ENCODE peak calls at places on chromosomes 4 and X, in five cellular contexts. W, F, P, D and I are unnamed samples. For H3K9me3, the result is how much of the 10 kb centered on the place peaks cover.

GRCh38 chrX:65595460-65595876 is 60.9 kb upstream of the LAS1L start:
- DNase-seq in D (peak), W (peak), F (peak), P (peak), I (peak)

GRCh38 chr4:97656034-97656720 is 487.1 kb downstream of the STPG2 start:
- DNase-seq in W (no peak), F (no peak), P (no peak), D (no peak), I (no peak)

GRCh38 chr4:141921293-141921692 is 284.9 kb downstream of the IL15 start:
- DNase-seq in F (no peak), W (no peak), P (no peak), D (no peak), I (no peak)

GRCh38 chr4:13240066-13240465 is 244.1 kb downstream of the RAB28 start:
- DNase-seq in W (no peak), F (no peak), P (no peak), D (no peak), I (no peak)

GRCh38 chr4:169079942-169080827 is 70.1 kb upstream of the CBR4 start:
- DNase-seq in F (peak), D (peak), W (peak), P (peak), I (peak)

GRCh38 chr4:41414380-41414779 is 123.6 kb upstream of the LIMCH1 start:
- DNase-seq in W (no peak), F (no peak), P (no peak), D (no peak), I (no peak)

GRCh38 chr4:2624782-2625548 is 88.5 kb downstream of the FAM193A start:
- DNase-seq in P (no peak), W (no peak), D (no peak), F (no peak), I (no peak)

GRCh38 chrX:27964432-27964831 is 16.8 kb downstream of the DCAF8L1 start:
- DNase-seq in D (no peak), P (no peak), W (no peak), F (no peak), I (no peak)

GRCh38 chrX:77743720-77744119 is 42.3 kb downstream of the ATRX start:
- DNase-seq in W (no peak), D (no peak), P (no peak), F (peak), I (no peak)

GRCh38 chr4:26069218-26069617 is 155.2 kb downstream of the SMIM20 start:
- DNase-seq in P (no peak), D (no peak), W (no peak), F (peak), I (no peak)

GRCh38 chrX:39689374-39690104 is 408.2 kb downstream of the BCOR start:
- DNase-seq in F (no peak), W (no peak), D (no peak), P (no peak), I (no peak)

GRCh38 chrX:84046403-84046984 is 141.5 kb downstream of the RPS6KA6 start:
- DNase-seq in F (peak), P (peak), W (peak), D (peak), I (no peak)

GRCh38 chr4:23105759-23106370 is 413.1 kb downstream of the GBA3 start:
- DNase-seq in W (no peak), D (no peak), F (no peak), P (no peak), I (no peak)

GRCh38 chr4:14111730-14112171 is 484.2 kb upstream of the BOD1L1 start:
- DNase-seq in W (no peak), P (no peak), F (peak), D (no peak), I (no peak)

GRCh38 chr4:101258782-101259353 is 88.5 kb downstream of the PPP3CA start:
- DNase-seq in D (no peak), P (no peak), F (no peak), W (peak), I (no peak)

GRCh38 chr4:121272526-121272925 is 108.3 kb downstream of the QRFPR start:
- DNase-seq in D (no peak), F (peak), P (no peak), W (no peak), I (no peak)

GRCh38 chrX:31302573-31303075 is 230.8 kb upstream of the FTHL17 start:
- DNase-seq in W (no peak), D (no peak), P (no peak), F (no peak), I (no peak)

GRCh38 chrX:69503835-69504625 is at the start of gene NALF2:
- DNase-seq in D (peak), P (peak), W (peak), F (peak), I (no peak)

GRCh38 chr4:153394945-153395344 is 50.5 kb downstream of the MND1 start:
- DNase-seq in P (no peak), D (no peak), F (peak), W (no peak), I (no peak)

GRCh38 chrX:145552643-145553042 is 265.0 kb upstream of the SLITRK2 start:
- DNase-seq in D (no peak), F (no peak), P (no peak), W (no peak), I (no peak)
- H3K9me3 ChIP-seq in D (under half), F (under half), P (under half), W (under half), I (under half)

GRCh38 chr4:140809671-140810070 is 53.5 kb upstream of the TBC1D9 start:
- DNase-seq in F (no peak), D (no peak), P (no peak), W (no peak), I (no peak)

GRCh38 chr4:140805293-140805692 is 49.1 kb upstream of the TBC1D9 start:
- DNase-seq in P (no peak), D (no peak), F (no peak), W (no peak), I (no peak)

GRCh38 chr4:140811429-140811828 is 55.2 kb upstream of the TBC1D9 start:
- DNase-seq in D (no peak), P (no peak), W (no peak), F (no peak), I (no peak)

GRCh38 chr4:140806175-140806574 is 50.0 kb upstream of the TBC1D9 start:
- DNase-seq in F (no peak), P (no peak), W (no peak), D (no peak), I (no peak)

DNA sequence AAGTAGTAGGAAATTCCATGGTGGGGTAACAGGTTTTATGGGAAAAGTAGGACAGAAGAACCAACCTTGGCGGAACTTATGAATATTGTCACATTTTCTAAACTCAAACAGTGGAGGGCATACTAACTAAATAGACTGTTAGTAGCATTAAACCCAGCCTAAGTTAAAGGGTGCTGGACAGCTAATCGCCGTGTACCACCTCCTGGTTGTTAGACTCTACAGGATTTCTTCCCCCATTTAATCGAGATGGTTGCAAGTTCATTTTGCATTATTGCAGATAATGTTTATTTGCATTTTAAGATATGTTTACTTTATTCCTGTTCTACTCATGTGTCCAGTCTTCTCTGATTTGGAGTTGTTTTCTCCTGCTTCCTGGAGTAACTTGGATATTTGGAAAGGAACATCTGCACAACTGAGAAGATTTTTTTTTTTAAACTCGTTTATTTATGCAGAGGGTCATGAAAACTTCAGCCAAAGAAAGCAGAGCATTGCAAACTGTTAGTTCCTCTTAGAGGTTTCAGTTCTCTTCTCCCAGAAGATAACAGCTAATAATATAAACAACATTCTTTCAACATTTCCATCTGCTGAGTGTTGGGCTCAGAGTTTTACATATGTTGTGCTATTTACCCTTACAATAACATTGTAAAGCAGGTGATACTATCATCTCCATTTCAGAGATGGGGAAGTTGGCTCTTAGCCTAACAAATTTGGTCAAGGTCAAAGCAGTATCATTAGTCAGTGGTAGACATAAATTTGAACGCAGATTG is 51.5 kb upstream of the TBC1D9 start:
- DNase-seq in F (peak), W (no peak), P (no peak), D (no peak), I (no peak)
- TF ChIP-seq POLR2A in F (no peak), W (no peak), P (no peak), D (no peak), I (no peak)

GRCh38 chrX:153351981-153352380 is 18.0 kb downstream of the ZNF275 start:
- DNase-seq in W (no peak), F (no peak), D (no peak), P (no peak), I (no peak)
- H3K9me3 ChIP-seq in W (under half), F (under half), D (under half), P (under half), I (under half)

DNA sequence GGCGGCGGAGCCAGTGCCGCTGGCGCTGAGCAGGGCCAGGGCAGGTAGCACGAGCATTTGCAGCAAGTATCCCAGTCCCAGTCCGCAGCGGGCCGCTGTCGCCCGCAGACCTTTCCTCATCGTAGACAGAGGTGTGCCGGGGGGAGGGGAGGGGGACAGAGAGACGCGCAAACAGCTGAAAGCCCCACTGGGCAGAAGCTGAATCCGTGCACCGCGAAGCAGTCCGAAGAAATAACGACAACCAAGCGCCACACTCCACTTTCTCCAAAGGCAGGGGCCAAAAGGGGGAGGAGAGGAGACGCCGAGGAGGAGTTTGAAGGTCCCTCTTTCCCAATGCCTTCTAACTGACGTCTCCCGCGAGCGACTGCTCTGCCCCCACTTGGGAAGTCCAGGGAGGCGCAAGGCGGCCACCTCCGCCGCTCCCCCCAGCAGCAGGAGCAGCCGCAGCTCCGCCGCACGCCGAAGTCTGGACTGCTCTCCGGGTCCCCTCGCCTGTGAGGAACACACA is at the start of gene UNC5C:
- DNase-seq in W (peak), F (no peak), P (peak), D (peak), I (peak)
- TF ChIP-seq POLR2A in W (peak), F (no peak), P (no peak), D (no peak), I (no peak)

GRCh38 chrX:56530011-56530410 is 33.4 kb upstream of the UBQLN2 start:
- DNase-seq in W (no peak), D (no peak), F (no peak), P (no peak), I (no peak)
- H3K9me3 ChIP-seq in W (under half), D (under half), F (under half), P (under half), I (under half)

GRCh38 chrX:102765794-102766193 is 45.3 kb downstream of the GPRASP3 start:
- DNase-seq in W (peak), F (peak), D (peak), P (no peak), I (no peak)

GRCh38 chrX:102767287-102767686 is 46.7 kb downstream of the GPRASP3 start:
- DNase-seq in F (no peak), P (no peak), W (no peak), D (no peak), I (no peak)

GRCh38 chrX:102765217-102765616 is 44.7 kb downstream of the GPRASP3 start:
- DNase-seq in W (peak), P (no peak), D (peak), F (peak), I (no peak)

DNA sequence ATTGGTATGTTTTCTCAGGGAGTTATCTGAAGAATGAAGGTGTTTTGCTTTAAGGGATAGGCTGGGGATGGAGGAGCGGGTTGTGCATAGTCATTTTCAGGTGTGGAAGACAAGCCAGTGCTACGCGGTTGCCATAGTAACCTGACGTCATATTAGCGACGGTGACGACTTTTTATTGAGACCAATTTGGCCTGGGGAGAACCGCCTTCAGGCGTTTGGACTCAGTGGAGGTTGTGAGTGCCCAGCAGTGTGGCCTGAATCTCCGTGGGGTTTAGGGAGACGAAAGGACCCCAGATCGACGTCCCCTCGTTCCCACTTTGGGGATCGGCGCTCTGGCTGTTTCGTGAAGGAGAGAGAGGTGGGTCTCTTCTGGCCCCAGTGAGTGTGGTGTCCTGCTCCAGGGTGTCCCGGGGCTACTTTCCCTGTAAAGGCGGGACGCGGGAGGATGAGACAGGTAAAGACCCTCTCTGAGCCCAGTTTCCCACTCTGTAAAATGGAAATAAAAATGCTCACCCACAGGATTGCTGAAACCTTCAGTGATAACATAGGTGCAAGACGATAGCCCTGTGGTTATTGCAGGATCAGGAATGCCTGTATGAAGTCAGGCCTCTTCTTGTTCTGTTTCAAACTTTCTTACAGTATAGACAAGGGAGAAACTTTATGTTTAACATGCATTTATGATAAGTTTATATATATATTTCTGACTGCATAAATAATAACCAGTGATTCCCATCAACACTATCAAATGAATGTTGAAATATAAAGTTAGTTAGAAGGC is 48.6 kb downstream of the GPRASP3 start:
- DNase-seq in D (peak), P (peak), W (peak), F (peak), I (peak)
- TF ChIP-seq POLR2A in D (peak), P (no peak), W (peak), F (peak), I (no peak)